ENCODE peak calls at places on chromosomes 2 and 18, in six cellular contexts. One of them, this sample, is unnamed.

GRCh38 chr2:104487381-104487780 is 366.5 kb upstream of the POU3F3 start:
- DNase-seq in ovary: no peak
- DNase-seq in sigmoid colon: no peak
- DNase-seq in breast epithelium: no peak
- DNase-seq in Peyer's patch: no peak
- DNase-seq in stomach: no peak
- DNase-seq in this sample: no peak

GRCh38 chr2:100407108-100407507 is 10.4 kb downstream of the CHST10 start:
- DNase-seq in ovary: no peak
- DNase-seq in sigmoid colon: no peak
- DNase-seq in breast epithelium: peak; percentile 26
- DNase-seq in Peyer's patch: no peak
- DNase-seq in stomach: no peak
- DNase-seq in this sample: no peak

GRCh38 chr2:106607371-106607770 is 120.2 kb downstream of the CD8B2 start:
- DNase-seq in ovary: no peak
- DNase-seq in sigmoid colon: no peak
- DNase-seq in breast epithelium: no peak
- DNase-seq in Peyer's patch: no peak
- DNase-seq in stomach: no peak
- DNase-seq in this sample: no peak

GRCh38 chr2:121186261-121186660 is 98.7 kb downstream of the TFCP2L1 start:
- DNase-seq in ovary: no peak
- DNase-seq in sigmoid colon: peak; percentile 41
- DNase-seq in breast epithelium: peak; percentile 57
- DNase-seq in Peyer's patch: no peak
- DNase-seq in stomach: peak; percentile 21
- DNase-seq in this sample: no peak

GRCh38 chr18:56255381-56255780 is 383.0 kb downstream of the TXNL1 start:
- DNase-seq in ovary: no peak
- DNase-seq in sigmoid colon: no peak
- DNase-seq in breast epithelium: no peak
- DNase-seq in Peyer's patch: no peak
- DNase-seq in stomach: no peak
- DNase-seq in this sample: no peak

GRCh38 chr18:43129946-43130523 is 14.6 kb upstream of the RIT2 start:
- DNase-seq in ovary: no peak
- DNase-seq in sigmoid colon: no peak
- DNase-seq in breast epithelium: no peak
- DNase-seq in Peyer's patch: no peak
- DNase-seq in stomach: no peak
- DNase-seq in this sample: no peak

GRCh38 chr2:149908731-149909690 is 321.4 kb upstream of the MMADHC start:
- DNase-seq in ovary: no peak
- DNase-seq in sigmoid colon: no peak
- DNase-seq in breast epithelium: no peak
- DNase-seq in Peyer's patch: no peak
- DNase-seq in stomach: no peak
- DNase-seq in this sample: peak; percentile 56

GRCh38 chr2:134399096-134399495 is 145.2 kb downstream of the MGAT5 start:
- DNase-seq in ovary: no peak
- DNase-seq in sigmoid colon: no peak
- DNase-seq in breast epithelium: no peak
- DNase-seq in Peyer's patch: no peak
- DNase-seq in stomach: no peak
- DNase-seq in this sample: no peak

GRCh38 chr18:32442575-32442974 is 28.1 kb downstream of the GAREM1 start:
- DNase-seq in ovary: no peak
- DNase-seq in sigmoid colon: no peak
- DNase-seq in breast epithelium: no peak
- DNase-seq in Peyer's patch: no peak
- DNase-seq in stomach: no peak
- DNase-seq in this sample: no peak

GRCh38 chr2:37829616-37830385 is 95.3 kb upstream of the RMDN2 start:
- DNase-seq in ovary: no peak
- DNase-seq in sigmoid colon: no peak
- DNase-seq in breast epithelium: no peak
- DNase-seq in Peyer's patch: no peak
- DNase-seq in stomach: no peak
- DNase-seq in this sample: no peak

GRCh38 chr2:30235008-30235655 is 3.8 kb downstream of the LBH start:
- DNase-seq in ovary: no peak
- DNase-seq in sigmoid colon: peak; percentile 62
- DNase-seq in breast epithelium: no peak
- DNase-seq in Peyer's patch: no peak
- DNase-seq in stomach: peak; percentile 24
- DNase-seq in this sample: no peak

GRCh38 chr18:68662779-68663178 is 52.1 kb downstream of the TMX3 start:
- DNase-seq in ovary: no peak
- DNase-seq in sigmoid colon: no peak
- DNase-seq in breast epithelium: no peak
- DNase-seq in Peyer's patch: no peak
- DNase-seq in stomach: no peak
- DNase-seq in this sample: no peak

GRCh38 chr2:200507179-200507578 is 2.7 kb downstream of the KCTD18 start:
- DNase-seq in ovary: no peak
- DNase-seq in sigmoid colon: no peak
- DNase-seq in breast epithelium: no peak
- DNase-seq in Peyer's patch: no peak
- DNase-seq in stomach: no peak
- DNase-seq in this sample: no peak

GRCh38 chr2:72612614-72613160 is 213.1 kb downstream of the EXOC6B start:
- DNase-seq in ovary: no peak
- DNase-seq in sigmoid colon: no peak
- DNase-seq in breast epithelium: no peak
- DNase-seq in Peyer's patch: no peak
- DNase-seq in stomach: no peak
- DNase-seq in this sample: no peak

GRCh38 chr2:230711224-230711623 is 1.4 kb upstream of the CAB39 start:
- DNase-seq in ovary: no peak
- DNase-seq in sigmoid colon: no peak
- DNase-seq in breast epithelium: no peak
- DNase-seq in Peyer's patch: no peak
- DNase-seq in stomach: no peak
- DNase-seq in this sample: peak; percentile 26

GRCh38 chr18:59540819-59541218 is 156.4 kb downstream of the CCBE1 start:
- DNase-seq in ovary: no peak
- DNase-seq in sigmoid colon: no peak
- DNase-seq in breast epithelium: no peak
- DNase-seq in Peyer's patch: no peak
- DNase-seq in stomach: no peak
- DNase-seq in this sample: no peak

GRCh38 chr18:28183418-28184078 is 6.6 kb upstream of the CDH2 start:
- DNase-seq in ovary: no peak
- DNase-seq in sigmoid colon: no peak
- DNase-seq in breast epithelium: no peak
- DNase-seq in Peyer's patch: no peak
- DNase-seq in stomach: no peak
- DNase-seq in this sample: no peak

GRCh38 chr2:238104521-238105311 is 4.6 kb downstream of the ESPNL start:
- DNase-seq in ovary: no peak
- DNase-seq in sigmoid colon: peak; percentile 59
- DNase-seq in breast epithelium: no peak
- DNase-seq in Peyer's patch: peak; percentile 41
- DNase-seq in stomach: no peak
- DNase-seq in this sample: no peak

GRCh38 chr2:195647302-195647701 is 9.7 kb upstream of the SLC39A10 start:
- DNase-seq in ovary: no peak
- DNase-seq in sigmoid colon: no peak
- DNase-seq in breast epithelium: no peak
- DNase-seq in Peyer's patch: no peak
- DNase-seq in stomach: no peak
- DNase-seq in this sample: no peak

GRCh38 chr2:234864518-234864917 is 87.3 kb upstream of the SH3BP4 start:
- DNase-seq in ovary: no peak
- DNase-seq in sigmoid colon: no peak
- DNase-seq in breast epithelium: no peak
- DNase-seq in Peyer's patch: no peak
- DNase-seq in stomach: no peak
- DNase-seq in this sample: no peak

GRCh38 chr18:12777543-12777942 is 74.7 kb downstream of the PSMG2 start:
- DNase-seq in ovary: no peak
- DNase-seq in sigmoid colon: no peak
- DNase-seq in breast epithelium: no peak
- DNase-seq in Peyer's patch: no peak
- DNase-seq in stomach: no peak
- DNase-seq in this sample: no peak

GRCh38 chr18:3603460-3604259 is 153.7 kb downstream of the TGIF1 start:
- DNase-seq in ovary: peak; percentile 42
- DNase-seq in sigmoid colon: peak; percentile 71
- DNase-seq in breast epithelium: no peak
- DNase-seq in Peyer's patch: peak; percentile 63
- DNase-seq in stomach: peak; percentile 55
- DNase-seq in this sample: no peak

GRCh38 chr2:3628800-3629199 is 29.2 kb upstream of the ALLC start:
- DNase-seq in ovary: peak; percentile 23
- DNase-seq in sigmoid colon: peak; percentile 65
- DNase-seq in breast epithelium: no peak
- DNase-seq in Peyer's patch: peak; percentile 46
- DNase-seq in stomach: peak; percentile 25
- DNase-seq in this sample: peak; percentile 35

GRCh38 chr2:148993336-148993735 is 45.2 kb upstream of the LYPD6B start:
- DNase-seq in ovary: no peak
- DNase-seq in sigmoid colon: no peak
- DNase-seq in breast epithelium: no peak
- DNase-seq in Peyer's patch: no peak
- DNase-seq in stomach: no peak
- DNase-seq in this sample: no peak

GRCh38 chr2:239275037-239275685 is 125.7 kb downstream of the HDAC4 start:
- DNase-seq in ovary: peak; percentile 49
- DNase-seq in sigmoid colon: peak; percentile 87
- DNase-seq in breast epithelium: peak; percentile 47
- DNase-seq in Peyer's patch: peak; percentile 61
- DNase-seq in stomach: peak; percentile 69
- DNase-seq in this sample: peak; percentile 49

GRCh38 chr2:8089596-8089995 is 592.3 kb upstream of the ID2 start:
- DNase-seq in ovary: no peak
- DNase-seq in sigmoid colon: no peak
- DNase-seq in breast epithelium: no peak
- DNase-seq in Peyer's patch: no peak
- DNase-seq in stomach: no peak
- DNase-seq in this sample: no peak

GRCh38 chr2:119718391-119719260 is 39.6 kb downstream of the TMEM177 start:
- DNase-seq in ovary: no peak
- DNase-seq in sigmoid colon: no peak
- DNase-seq in breast epithelium: no peak
- DNase-seq in Peyer's patch: no peak
- DNase-seq in stomach: no peak
- DNase-seq in this sample: no peak

GRCh38 chr2:11997142-11997541 is 250.7 kb downstream of the LPIN1 start:
- DNase-seq in ovary: no peak
- DNase-seq in sigmoid colon: no peak
- DNase-seq in breast epithelium: no peak
- DNase-seq in Peyer's patch: no peak
- DNase-seq in stomach: no peak
- DNase-seq in this sample: no peak

GRCh38 chr2:85938456-85938855 is 49.7 kb upstream of the ST3GAL5 start:
- DNase-seq in ovary: no peak
- DNase-seq in sigmoid colon: no peak
- DNase-seq in breast epithelium: no peak
- DNase-seq in Peyer's patch: no peak
- DNase-seq in stomach: no peak
- DNase-seq in this sample: no peak

DNA sequence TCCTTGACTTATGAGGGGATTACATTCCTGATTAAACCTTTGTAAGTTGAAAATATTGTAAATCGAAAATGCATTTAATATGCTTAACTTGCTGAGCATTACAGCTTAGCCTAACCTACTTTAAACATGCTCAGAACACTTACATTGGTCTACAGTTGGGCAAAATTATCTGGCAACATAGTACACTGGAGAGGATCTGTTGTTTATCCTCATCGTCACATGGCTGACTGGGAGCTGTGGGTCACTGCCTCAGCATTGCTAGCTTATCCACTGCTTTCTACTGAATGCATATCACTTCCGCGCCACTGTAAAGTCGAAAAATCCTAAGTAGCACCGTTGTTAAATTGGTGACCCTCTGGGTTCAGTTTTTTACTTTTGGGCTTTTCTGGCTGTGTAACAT is 13.7 kb downstream of the PMS1 start:
- DNase-seq in ovary: no peak
- DNase-seq in sigmoid colon: no peak
- DNase-seq in breast epithelium: no peak
- DNase-seq in Peyer's patch: no peak
- DNase-seq in stomach: no peak
- DNase-seq in this sample: no peak
- H3K27ac ChIP-seq in ovary: no peak overlapping the region
- H3K27ac ChIP-seq in sigmoid colon: peak overlapping the region; percentile 5
- H3K27ac ChIP-seq in breast epithelium: no peak overlapping the region
- H3K27ac ChIP-seq in Peyer's patch: no peak overlapping the region
- H3K27ac ChIP-seq in stomach: peak overlapping the region; percentile 8
- H3K27ac ChIP-seq in this sample: peak overlapping the region; percentile 60

DNA sequence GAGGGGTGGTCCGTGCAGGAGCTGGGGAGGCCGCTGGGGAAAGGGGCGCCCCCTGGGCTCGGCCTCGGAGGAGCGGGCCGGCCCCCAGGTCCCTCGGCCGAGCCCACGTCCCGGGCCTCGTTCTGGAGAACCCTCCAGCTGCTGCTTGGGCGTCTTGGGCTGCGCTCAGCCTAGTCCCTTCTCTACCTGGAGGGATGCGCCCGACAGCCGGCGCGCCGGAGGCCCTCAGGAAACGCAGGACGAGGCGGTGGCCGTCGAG is 293 bp upstream of the D2HGDH start:
- DNase-seq in ovary: no peak
- DNase-seq in sigmoid colon: no peak
- DNase-seq in breast epithelium: no peak
- DNase-seq in Peyer's patch: no peak
- DNase-seq in stomach: no peak
- DNase-seq in this sample: no peak
- H3K4me3 ChIP-seq in ovary: peak overlapping the region; percentile 68
- H3K4me3 ChIP-seq in sigmoid colon: peak overlapping the region; percentile 66
- H3K4me3 ChIP-seq in breast epithelium: peak overlapping the region; percentile 92
- H3K4me3 ChIP-seq in Peyer's patch: peak overlapping the region; percentile 97
- H3K4me3 ChIP-seq in stomach: peak overlapping the region; percentile 85
- H3K4me3 ChIP-seq in this sample: peak overlapping the region; percentile 84

GRCh38 chr2:223943561-223944008 is 1.6 kb downstream of the WDFY1 start:
- DNase-seq in ovary: no peak
- DNase-seq in sigmoid colon: no peak
- DNase-seq in breast epithelium: no peak
- DNase-seq in Peyer's patch: no peak
- DNase-seq in stomach: no peak
- DNase-seq in this sample: peak; percentile 66
- TF ChIP-seq POLR2A in ovary: no peak
- TF ChIP-seq POLR2A in sigmoid colon: no peak
- TF ChIP-seq POLR2A in breast epithelium: no peak
- TF ChIP-seq POLR2A in Peyer's patch: peak; percentile 40
- TF ChIP-seq POLR2A in stomach: no peak
- TF ChIP-seq POLR2A in this sample: no peak

GRCh38 chr2:127647242-127648190 is 1.6 kb downstream of the GPR17 start:
- DNase-seq in ovary: no peak
- DNase-seq in sigmoid colon: peak; percentile 75
- DNase-seq in breast epithelium: no peak
- DNase-seq in Peyer's patch: no peak
- DNase-seq in stomach: no peak
- DNase-seq in this sample: no peak
- H3K27ac ChIP-seq in ovary: no peak overlapping the region
- H3K27ac ChIP-seq in sigmoid colon: peak overlapping the region; percentile 78
- H3K27ac ChIP-seq in breast epithelium: no peak overlapping the region
- H3K27ac ChIP-seq in Peyer's patch: peak overlapping the region; percentile 45
- H3K27ac ChIP-seq in stomach: peak overlapping the region; percentile 76
- H3K27ac ChIP-seq in this sample: no peak overlapping the region

GRCh38 chr18:37254256-37254880 is 311.2 kb downstream of the CELF4 start:
- DNase-seq in ovary: no peak
- DNase-seq in sigmoid colon: no peak
- DNase-seq in breast epithelium: no peak
- DNase-seq in Peyer's patch: peak; percentile 37
- DNase-seq in stomach: peak; percentile 26
- DNase-seq in this sample: peak; percentile 54
- H3K4me3 ChIP-seq in ovary: peak overlapping the region; percentile 21
- H3K4me3 ChIP-seq in sigmoid colon: peak overlapping the region; percentile 44
- H3K4me3 ChIP-seq in breast epithelium: peak overlapping the region; percentile 5
- H3K4me3 ChIP-seq in Peyer's patch: peak overlapping the region; percentile 56
- H3K4me3 ChIP-seq in stomach: peak overlapping the region; percentile 52
- H3K4me3 ChIP-seq in this sample: peak overlapping the region; percentile 54

This sample was measured in testis.